ENCODE peak calls at places on chromosomes 7 and 10, in six cellular contexts. X, A, H, P, G and C are unnamed samples.

GRCh38 chr10:12960431-12960898 is 41.0 kb downstream of the CCDC3 start:
- DNase-seq in P (no peak), H (no peak), X (no peak), A (no peak), G (no peak), C (no peak)

GRCh38 chr7:32588657-32589056 is 93.4 kb downstream of the AVL9 start:
- DNase-seq in G (no peak), H (peak; percentile 17), P (peak; percentile 93), A (peak; percentile 90), X (no peak), C (no peak)

GRCh38 chr7:155251831-155252230 is 45.8 kb upstream of the INSIG1 start:
- DNase-seq in A (no peak), P (no peak), H (no peak), G (no peak), X (no peak), C (no peak)

GRCh38 chr7:91515961-91516360 is 251.7 kb downstream of the FZD1 start:
- DNase-seq in H (no peak), P (no peak), X (no peak), A (no peak), G (no peak), C (no peak)

GRCh38 chr10:103725242-103725641 is 130.1 kb downstream of the SH3PXD2A start:
- DNase-seq in A (no peak), X (no peak), G (no peak), H (no peak), P (no peak), C (no peak)

GRCh38 chr10:121313119-121313858 is 285.0 kb downstream of the FGFR2 start:
- DNase-seq in X (no peak), G (no peak), P (no peak), H (no peak), A (no peak), C (no peak)

GRCh38 chr7:70714506-70715038 is 417.4 kb upstream of the GALNT17 start:
- DNase-seq in X (no peak), G (no peak), H (no peak), A (no peak), P (no peak), C (no peak)

GRCh38 chr10:127945335-127945734 is 38.4 kb downstream of the PTPRE start:
- DNase-seq in H (no peak), P (no peak), X (no peak), A (peak; percentile 16), G (no peak), C (no peak)

GRCh38 chr7:78149787-78150186 is 351.2 kb downstream of the PHTF2 start:
- DNase-seq in P (peak; percentile 88), A (peak; percentile 93), H (no peak), G (no peak), X (no peak), C (no peak)

GRCh38 chr10:85124592-85124991 is 796.2 kb downstream of the CCSER2 start:
- DNase-seq in A (no peak), G (no peak), X (no peak), P (no peak), H (no peak), C (no peak)

GRCh38 chr7:114656471-114656870 is 241.9 kb downstream of the FOXP2 start:
- DNase-seq in P (no peak), A (no peak), X (no peak), H (no peak), G (no peak), C (no peak)

GRCh38 chr10:78577673-78578072 is 491.1 kb upstream of the ZMIZ1 start:
- DNase-seq in A (no peak), P (no peak), X (no peak), H (no peak), G (no peak), C (no peak)

GRCh38 chr10:91032614-91033248 is 111.8 kb upstream of the ANKRD1 start:
- DNase-seq in G (no peak), P (peak; percentile 21), A (peak; percentile 42), X (no peak), H (no peak), C (no peak)

GRCh38 chr10:70455213-70455630 is 13.7 kb upstream of the NODAL start:
- DNase-seq in G (no peak), X (no peak), H (no peak), P (no peak), A (no peak), C (no peak)